ENCODE peak calls at places on chromosomes 2 and 18, in six cellular contexts. S is GM23338, I is IMR-90, M is Calu3, T is right lobe of liver, Y is progenitor cell of endocrine pancreas. V is an unnamed sample.

GRCh38 chr2:137467246-137467862 is 496.9 kb upstream of the HNMT start:
- DNase-seq in S (peak), M (peak), Y (peak), T (no peak), I (no peak), V (no peak)

GRCh38 chr18:36590621-36591580 is 237.9 kb downstream of the TPGS2 start:
- DNase-seq in I (no peak), T (no peak), Y (no peak), S (no peak), M (no peak), V (no peak)

GRCh38 chr18:9743200-9744016 is 35.3 kb downstream of the RAB31 start:
- DNase-seq in T (no peak), S (peak), I (peak), M (peak), Y (no peak), V (peak)

GRCh38 chr2:15354596-15355359 is 206.4 kb downstream of the NBAS start:
- DNase-seq in S (no peak), I (no peak), Y (no peak), T (no peak), M (no peak), V (no peak)

GRCh38 chr2:215554689-215555088 is 118.8 kb upstream of the FN1 start:
- DNase-seq in Y (no peak), I (peak), M (no peak), T (no peak), S (no peak), V (no peak)

GRCh38 chr2:233756429-233757081 is 3.5 kb upstream of the UGT1A1 start:
- DNase-seq in T (no peak), Y (no peak), M (peak), S (no peak), I (no peak), V (no peak)

GRCh38 chr2:221049950-221050349 is 522.2 kb downstream of the EPHA4 start:
- DNase-seq in M (no peak), Y (no peak), I (no peak), T (no peak), S (no peak), V (no peak)

GRCh38 chr2:21793461-21793860 is 669.7 kb downstream of the TDRD15 start:
- DNase-seq in S (no peak), T (no peak), M (no peak), I (peak), Y (no peak), V (no peak)

GRCh38 chr18:3595282-3596273 is 145.6 kb downstream of the TGIF1 start:
- DNase-seq in Y (no peak), I (peak), S (no peak), M (peak), T (no peak), V (peak)

GRCh38 chr2:205670292-205670691 is 12.0 kb upstream of the NRP2 start:
- DNase-seq in S (no peak), T (no peak), I (no peak), Y (no peak), M (no peak), V (no peak)

GRCh38 chr2:235390108-235390815 is 103.6 kb upstream of the AGAP1 start:
- DNase-seq in Y (no peak), I (peak), T (no peak), S (no peak), M (peak), V (no peak)

GRCh38 chr2:106011380-106011779 is 182.7 kb downstream of the UXS1 start:
- DNase-seq in I (no peak), Y (no peak), T (no peak), S (no peak), M (no peak), V (no peak)

GRCh38 chr18:49875155-49875554 is 61.8 kb upstream of the ACAA2 start:
- DNase-seq in T (no peak), Y (no peak), M (no peak), I (no peak), S (no peak), V (no peak)

GRCh38 chr2:203062126-203062525 is 47.5 kb downstream of the NBEAL1 start:
- DNase-seq in S (peak), T (no peak), M (no peak), Y (no peak), I (peak), V (no peak)

GRCh38 chr2:11827547-11827946 is 81.1 kb downstream of the LPIN1 start:
- DNase-seq in T (no peak), I (no peak), S (no peak), Y (no peak), M (no peak), V (no peak)

GRCh38 chr2:16613475-16613874 is 52.2 kb downstream of the CYRIA start:
- DNase-seq in M (no peak), S (peak), T (no peak), I (no peak), Y (no peak), V (no peak)

GRCh38 chr2:20998972-20999905 is 44.6 kb downstream of the APOB start:
- DNase-seq in Y (no peak), T (no peak), I (no peak), S (no peak), M (no peak), V (no peak)

GRCh38 chr2:111668274-111668616 is 215.7 kb downstream of the ANAPC1 start:
- DNase-seq in I (no peak), M (no peak), S (no peak), Y (no peak), T (no peak), V (no peak)

GRCh38 chr18:36247036-36247435 is 50.5 kb upstream of the FHOD3 start:
- DNase-seq in Y (no peak), I (peak), M (no peak), S (peak), T (no peak), V (no peak)

GRCh38 chr2:147420947-147421346 is 423.9 kb upstream of the ACVR2A start:
- DNase-seq in M (no peak), T (no peak), I (no peak), Y (no peak), S (no peak), V (no peak)

GRCh38 chr18:53567935-53568574 is 656.4 kb downstream of the MBD2 start:
- DNase-seq in Y (no peak), M (no peak), T (no peak), S (peak), I (peak), V (no peak)

GRCh38 chr18:11178951-11179549 is 29.7 kb upstream of the PIEZO2 start:
- DNase-seq in S (no peak), I (no peak), Y (no peak), M (no peak), T (no peak), V (no peak)

GRCh38 chr2:136323935-136324334 is 206.0 kb upstream of the CXCR4 start:
- DNase-seq in M (no peak), S (no peak), T (no peak), Y (no peak), I (no peak), V (no peak)

GRCh38 chr2:234257859-234258561 is 207.5 kb downstream of the SPP2 start:
- DNase-seq in S (peak), M (peak), I (peak), Y (no peak), T (no peak), V (peak)

GRCh38 chr2:144198116-144198515 is 321.8 kb downstream of the ZEB2 start:
- DNase-seq in I (peak), M (peak), S (peak), T (no peak), Y (no peak), V (no peak)

GRCh38 chr2:151753540-151753939 is 19.3 kb upstream of the NEB start:
- DNase-seq in S (no peak), Y (no peak), T (no peak), M (no peak), I (no peak), V (no peak)

GRCh38 chr2:108169982-108170625 is 69.7 kb upstream of the SULT1C3 start:
- DNase-seq in T (no peak), I (peak), M (no peak), S (peak), Y (no peak), V (no peak)

GRCh38 chr2:207936380-207936779 is 88.9 kb downstream of the PLEKHM3 start:
- DNase-seq in I (no peak), T (no peak), Y (no peak), M (no peak), S (no peak), V (no peak)
- TF ChIP-seq CTCF in I (no peak), T (no peak), Y (no peak), M (no peak), S (no peak), V (no peak)

GRCh38 chr18:62716679-62717058 is 1.3 kb downstream of the PHLPP1 start:
- DNase-seq in T (peak), Y (peak), M (peak), I (no peak), S (peak), V (no peak)
- TF ChIP-seq CTCF in T (peak), Y (peak), M (no peak), I (no peak), S (no peak), V (peak)

GRCh38 chr2:167293172-167293781 is 405.0 kb downstream of the XIRP2 start:
- DNase-seq in T (no peak), Y (peak), S (peak), I (peak), M (peak), V (no peak)

GRCh38 chr2:167292430-167293171 is 404.3 kb downstream of the XIRP2 start:
- DNase-seq in M (peak), Y (peak), I (peak), S (peak), T (peak), V (peak)

GRCh38 chr2:167297292-167297691 is 409.0 kb downstream of the XIRP2 start:
- DNase-seq in S (no peak), T (no peak), I (no peak), Y (no peak), M (no peak), V (no peak)

GRCh38 chr2:167294775-167295140 is 406.5 kb downstream of the XIRP2 start:
- DNase-seq in I (peak), S (no peak), M (no peak), T (no peak), Y (no peak), V (no peak)

DNA sequence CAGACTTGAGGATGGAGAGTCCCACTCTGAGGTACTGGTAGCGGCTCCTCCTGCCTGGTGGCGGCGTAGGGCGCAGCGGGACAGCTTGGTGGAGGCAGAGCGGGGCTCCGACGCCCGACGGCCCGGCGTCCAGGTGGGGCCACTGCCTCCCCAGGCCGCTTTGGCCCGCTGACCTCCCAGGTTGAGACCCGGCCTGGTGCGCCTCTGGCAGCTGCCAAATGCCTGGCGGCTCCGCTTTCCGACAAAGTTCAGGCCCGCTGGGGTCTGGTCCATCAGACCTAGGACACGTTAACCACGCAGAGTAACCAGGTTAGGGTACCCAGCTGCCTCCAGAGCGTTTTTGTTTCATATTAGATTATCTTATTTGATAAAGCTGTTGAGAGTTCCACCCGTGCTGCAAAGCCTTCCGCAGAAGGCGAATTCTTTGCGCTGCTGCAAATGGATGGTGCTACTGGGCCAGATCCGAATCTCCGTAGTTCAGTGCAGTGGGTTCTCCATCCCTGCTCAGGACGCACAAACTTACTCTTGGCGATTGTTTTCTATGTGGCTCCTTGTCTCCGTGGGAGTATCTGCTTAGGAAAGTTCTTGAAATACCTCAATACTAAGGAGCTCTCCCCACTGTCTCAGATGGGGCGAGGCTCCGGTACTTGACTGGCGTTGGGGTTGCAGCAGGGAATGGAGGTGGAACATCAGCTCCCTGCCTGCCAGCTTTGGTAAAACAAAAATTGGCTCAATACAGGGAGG is 405.9 kb downstream of the XIRP2 start:
- DNase-seq in S (peak), Y (peak), T (no peak), I (peak), M (peak), V (no peak)
- TF ChIP-seq CTCF in S (no peak), Y (peak), T (no peak), I (no peak), M (no peak), V (no peak)

DNA sequence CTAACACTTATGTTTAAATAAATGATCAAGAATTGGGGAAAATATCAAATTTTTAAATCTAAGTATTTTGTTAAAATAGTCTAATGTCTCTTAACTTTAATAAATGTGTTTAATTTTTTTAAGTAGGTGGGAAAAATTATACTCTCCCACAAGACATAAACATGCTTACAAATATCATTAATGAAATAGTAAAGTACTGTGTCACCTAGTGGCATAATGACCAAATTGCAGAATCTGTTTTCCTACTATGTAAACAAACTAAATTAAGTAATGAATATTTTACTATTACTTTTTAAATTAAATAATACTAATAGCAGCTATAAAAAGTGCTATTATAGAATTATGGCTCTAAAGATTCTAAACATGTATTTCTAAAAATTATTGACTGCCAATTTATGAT is 52.0 kb upstream of the CHAC2 start:
- DNase-seq in S (peak), Y (no peak), I (no peak), T (no peak), M (no peak), V (no peak)
- TF ChIP-seq CTCF in S (no peak), Y (peak), I (peak), T (peak), M (peak), V (peak)

DNA sequence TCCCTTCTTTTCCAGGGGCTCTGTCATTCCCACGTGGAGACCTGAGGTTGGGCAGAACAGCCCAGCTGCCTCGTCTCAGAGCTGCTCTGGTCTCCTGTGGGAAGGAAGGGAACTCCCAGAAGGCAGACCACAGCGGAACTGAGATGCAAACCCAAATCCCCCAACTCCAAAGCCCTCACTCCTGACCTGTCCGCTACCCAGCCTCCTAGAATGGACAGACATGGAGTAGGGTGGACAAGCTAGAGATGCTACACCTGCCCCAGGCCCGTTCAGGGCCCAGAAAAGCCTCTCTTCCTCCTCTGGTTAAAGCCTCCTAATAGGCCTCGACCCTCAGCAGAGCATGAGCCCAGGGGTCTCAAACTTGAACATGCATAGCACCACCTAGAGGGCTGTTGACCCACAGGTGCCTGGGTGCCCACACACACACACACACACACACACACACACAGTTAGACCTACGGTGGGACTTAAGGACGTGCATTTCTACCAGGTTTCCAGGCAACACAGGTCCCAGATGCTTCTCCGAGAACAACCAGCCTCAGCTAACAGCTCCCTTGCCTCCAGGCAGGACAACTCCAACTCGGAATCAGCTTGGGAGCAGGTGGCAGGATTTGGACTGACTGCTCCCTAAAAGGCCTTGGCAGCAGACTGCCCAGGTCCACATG is 93.5 kb downstream of the TNS1 start:
- DNase-seq in I (no peak), T (peak), Y (no peak), M (no peak), S (peak), V (no peak)
- TF ChIP-seq CTCF in I (no peak), T (no peak), Y (peak), M (no peak), S (peak), V (no peak)

GRCh38 chr2:71933467-71934319 is 214.0 kb downstream of the CYP26B1 start:
- DNase-seq in T (no peak), M (peak), S (peak), I (no peak), Y (no peak), V (no peak)
- TF ChIP-seq CTCF in T (peak), M (no peak), S (peak), I (peak), Y (peak), V (peak)

V was measured in RWPE2.